ENCODE peak calls at places on chromosomes 7 and 10, in six cellular contexts. L is naive B cell; N is GM12891; V is BJ; I is effector memory CD4-positive, alpha-beta T cell; U is NCI-H1105. R is an unnamed sample.

GRCh38 chr10:47354162-47354561 is 6.0 kb downstream of the RBP3 start:
- DNase-seq in I (no peak), U (no peak), L (no peak), V (no peak), N (no peak), R (no peak)

GRCh38 chr7:50858528-50859245 is 76.0 kb upstream of the GRB10 start:
- DNase-seq in L (no peak), U (no peak), V (no peak), N (no peak), I (no peak), R (no peak)

GRCh38 chr10:88833722-88834121 is 17.9 kb downstream of the ANKRD22 start:
- DNase-seq in L (no peak), I (no peak), V (no peak), U (no peak), N (no peak), R (no peak)

GRCh38 chr7:35553498-35553897 is 141.4 kb downstream of the HERPUD2 start:
- DNase-seq in V (no peak), N (no peak), I (no peak), U (no peak), L (no peak), R (no peak)

GRCh38 chr7:74505426-74506328 is 52.0 kb downstream of the GTF2IRD1 start:
- DNase-seq in L (no peak), I (no peak), U (no peak), V (no peak), N (no peak), R (no peak)

GRCh38 chr7:93147358-93147757 is 827 bp downstream of the SAMD9L start:
- DNase-seq in I (peak), L (peak), N (peak), U (no peak), V (no peak), R (peak)

GRCh38 chr10:94000638-94001420 is 7.1 kb downstream of the PLCE1 start:
- DNase-seq in I (no peak), U (no peak), L (no peak), V (no peak), N (no peak), R (no peak)

GRCh38 chr7:151251926-151252835 is 3.7 kb upstream of the SMARCD3 start:
- DNase-seq in U (peak), V (no peak), L (no peak), I (no peak), N (no peak), R (no peak)

GRCh38 chr7:109343662-109344061 is 774.0 kb downstream of the DNAJB9 start:
- DNase-seq in U (no peak), N (no peak), L (no peak), I (no peak), V (no peak), R (no peak)

GRCh38 chr7:2862831-2863361 is 18.8 kb upstream of the GNA12 start:
- DNase-seq in N (no peak), V (no peak), L (no peak), I (no peak), U (no peak), R (peak)

GRCh38 chr7:48101880-48102448 is 12.9 kb downstream of the UPP1 start:
- DNase-seq in L (no peak), N (no peak), U (no peak), I (no peak), V (no peak), R (no peak)

R was measured in T-helper 2 cell.